ENCODE peak calls at places on chromosomes 4 and X, in five cellular contexts. G is naive thymus-derived CD4-positive, alpha-beta T cell; N is right cardiac atrium; E is OCI-LY7; I is Peyer's patch. P is an unnamed sample.

GRCh38 chrX:127038065-127038464 is 218.5 kb downstream of the PRR32 start:
- DNase-seq in G (no peak), E (no peak), I (no peak), N (no peak), P (no peak)

GRCh38 chr4:165872443-165873297 is at the start of gene TLL1:
- DNase-seq in E (no peak), I (no peak), N (peak; percentile 68), G (no peak), P (no peak)

GRCh38 chr4:180635276-180635675 is 1607.9 kb upstream of the TENM3 start:
- DNase-seq in G (no peak), N (no peak), I (no peak), E (no peak), P (no peak)

GRCh38 chr4:73617256-73617655 is 3.0 kb downstream of the RASSF6 start:
- DNase-seq in I (no peak), N (no peak), E (peak; percentile 75), G (no peak), P (no peak)

GRCh38 chrX:30275498-30275897 is 28.6 kb downstream of the MAGEB1 start:
- DNase-seq in G (no peak), I (no peak), N (no peak), E (no peak), P (no peak)

GRCh38 chr4:153710681-153711080 is 26.6 kb downstream of the TLR2 start:
- DNase-seq in N (no peak), G (no peak), E (no peak), I (no peak), P (no peak)

GRCh38 chrX:120457766-120458180 is 11.3 kb downstream of the LAMP2 start:
- DNase-seq in I (no peak), N (no peak), E (peak; percentile 70), G (no peak), P (no peak)

GRCh38 chr4:159271857-159272256 is 169.0 kb downstream of the RAPGEF2 start:
- DNase-seq in I (no peak), E (no peak), N (no peak), G (no peak), P (no peak)

GRCh38 chr4:5971077-5971447 is 47.2 kb downstream of the C4orf50 start:
- DNase-seq in N (no peak), E (no peak), I (no peak), G (no peak), P (no peak)

GRCh38 chrX:39513836-39514235 is 583.9 kb downstream of the BCOR start:
- DNase-seq in I (no peak), G (no peak), E (no peak), N (no peak), P (no peak)

GRCh38 chrX:138877746-138878145 is 166.2 kb upstream of the FGF13 start:
- DNase-seq in E (no peak), N (no peak), G (no peak), I (no peak), P (no peak)

GRCh38 chr4:128566688-128567087 is 242.8 kb upstream of the JADE1 start:
- DNase-seq in E (no peak), G (no peak), N (no peak), I (no peak), P (no peak)
- H3K4me1 ChIP-seq in E (no peaks in the 10 kb centered on the region), G (no peaks in the 10 kb centered on the region), N (peaks cover 6% of the 10 kb centered on the region), I (peaks cover 10% of the 10 kb centered on the region), P (peaks cover 5% of the 10 kb centered on the region)

GRCh38 chr4:12041828-12042227 is 613.1 kb upstream of the HS3ST1 start:
- DNase-seq in N (no peak), I (no peak), E (no peak), G (no peak), P (no peak)
- H3K4me1 ChIP-seq in N (no peaks in the 10 kb centered on the region), I (no peaks in the 10 kb centered on the region), E (no peaks in the 10 kb centered on the region), G (no peaks in the 10 kb centered on the region), P (no peaks in the 10 kb centered on the region)

GRCh38 chrX:13698432-13698831 is 9.5 kb downstream of the RAB9A start:
- DNase-seq in N (no peak), G (no peak), I (no peak), E (no peak), P (no peak)
- H3K4me1 ChIP-seq in N (peaks cover 12% of the 10 kb centered on the region), G (peaks cover 4% of the 10 kb centered on the region), I (peaks cover 29% of the 10 kb centered on the region), E (peaks cover 52% of the 10 kb centered on the region), P (peaks cover 6% of the 10 kb centered on the region)

DNA sequence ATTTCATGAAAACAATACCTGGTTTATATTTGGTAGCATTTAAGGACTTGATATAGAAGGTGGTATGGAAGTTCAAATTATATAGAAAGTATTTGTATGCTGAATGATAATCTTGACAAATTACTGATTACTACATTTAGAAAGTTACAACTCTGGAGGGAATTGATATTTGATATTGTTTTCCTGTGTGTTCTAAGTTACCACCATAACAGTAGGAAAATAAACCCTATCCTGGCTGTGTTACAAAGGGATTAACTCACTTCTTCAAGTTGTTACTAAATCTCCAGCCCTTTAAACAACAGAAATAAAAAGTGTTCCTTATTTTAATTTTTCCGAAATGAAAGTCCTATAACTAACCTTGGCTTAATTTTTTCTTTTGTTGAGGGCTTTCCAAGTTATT is 36.6 kb downstream of the FHL1 start:
- DNase-seq in I (no peak), G (no peak), E (no peak), N (no peak), P (no peak)
- H3K4me1 ChIP-seq in I (peaks cover 6% of the 10 kb centered on the region), G (no peaks in the 10 kb centered on the region), E (no peaks in the 10 kb centered on the region), N (peaks cover 3% of the 10 kb centered on the region), P (peaks cover 10% of the 10 kb centered on the region)

GRCh38 chr4:40228497-40229365 is 31.9 kb downstream of the RHOH start:
- DNase-seq in G (no peak), I (no peak), N (no peak), E (no peak), P (no peak)

GRCh38 chr4:40233227-40233626 is 36.4 kb downstream of the RHOH start:
- DNase-seq in E (no peak), N (no peak), I (no peak), G (no peak), P (no peak)

GRCh38 chr4:40234519-40235039 is 37.7 kb downstream of the RHOH start:
- DNase-seq in I (no peak), N (no peak), E (no peak), G (no peak), P (no peak)

GRCh38 chr4:40232610-40233009 is 35.8 kb downstream of the RHOH start:
- DNase-seq in G (no peak), N (no peak), I (no peak), E (no peak), P (no peak)

DNA sequence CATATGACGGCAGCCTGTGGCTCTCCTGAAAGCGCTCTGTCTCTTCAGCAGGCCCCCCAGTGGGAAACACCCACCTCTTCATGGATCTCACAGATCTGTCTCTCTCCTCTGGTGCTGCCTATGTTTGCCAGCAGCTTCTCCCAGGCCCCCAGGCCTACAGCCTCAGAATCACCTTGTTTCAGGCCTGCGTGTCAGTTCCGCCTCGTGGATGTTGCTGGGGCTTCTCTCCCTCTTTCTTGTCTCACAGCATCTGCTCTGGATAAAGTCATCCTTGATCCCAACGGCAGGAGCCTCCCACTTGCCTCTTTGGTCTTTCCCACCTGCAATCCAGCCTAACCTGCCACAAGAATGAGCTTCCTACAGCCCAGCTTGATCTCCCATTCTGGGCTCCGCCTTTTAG is 34.6 kb downstream of the RHOH start:
- DNase-seq in I (no peak), E (no peak), G (no peak), N (no peak), P (no peak)
- H3K4me1 ChIP-seq in I (no peaks in the 10 kb centered on the region), E (peaks cover 4% of the 10 kb centered on the region), G (peaks cover 74% of the 10 kb centered on the region), N (no peaks in the 10 kb centered on the region), P (no peaks in the 10 kb centered on the region)

DNA sequence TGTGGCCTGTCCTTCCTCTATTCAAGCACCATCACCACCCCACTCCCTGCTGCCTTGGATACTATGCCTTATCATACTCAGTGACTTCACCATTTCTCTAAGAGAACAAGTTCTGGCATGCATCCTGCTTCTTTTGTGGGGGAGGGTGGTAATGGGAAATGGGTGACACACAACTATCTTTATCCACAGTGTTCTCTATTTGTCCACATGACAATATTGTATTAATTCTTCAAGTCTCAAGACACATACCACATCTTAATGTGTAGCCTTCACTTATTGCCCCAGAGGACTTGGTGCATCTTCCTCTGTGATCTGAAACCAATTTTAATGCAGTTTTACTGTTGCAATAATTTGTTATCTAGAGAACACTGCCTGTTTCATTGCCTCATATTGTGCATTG is 29.3 kb upstream of the UGT2B7 start:
- DNase-seq in N (no peak), E (no peak), G (no peak), I (no peak), P (no peak)
- H3K4me1 ChIP-seq in N (no peaks in the 10 kb centered on the region), E (no peaks in the 10 kb centered on the region), G (no peaks in the 10 kb centered on the region), I (no peaks in the 10 kb centered on the region), P (no peaks in the 10 kb centered on the region)

DNA sequence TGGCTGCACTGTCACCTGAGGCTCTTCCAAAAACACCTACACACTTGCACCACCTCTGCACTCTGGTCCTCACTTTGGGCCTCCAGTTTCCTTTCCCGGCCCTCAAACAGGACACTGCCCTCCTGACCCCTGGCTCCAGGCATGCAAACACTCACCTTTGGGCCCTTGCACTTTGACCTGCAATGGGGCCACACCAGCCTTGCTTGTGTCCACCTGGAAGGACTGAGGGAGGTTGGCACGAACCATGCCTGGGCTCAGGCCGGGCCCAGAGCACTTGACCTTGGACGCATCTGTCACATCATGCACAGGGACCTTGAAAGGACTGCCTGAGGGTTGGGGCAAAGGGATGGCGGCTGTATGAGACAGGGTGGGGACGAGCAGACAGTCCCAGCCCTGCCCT is 15.6 kb downstream of the FLNA start:
- DNase-seq in N (no peak), E (no peak), G (no peak), I (no peak), P (no peak)
- H3K4me1 ChIP-seq in N (no peaks in the 10 kb centered on the region), E (no peaks in the 10 kb centered on the region), G (no peaks in the 10 kb centered on the region), I (no peaks in the 10 kb centered on the region), P (no peaks in the 10 kb centered on the region)

P was measured in lung.